ENCODE peak calls at places on chromosomes 2 and 18, in four cellular contexts. J is stomach, L is PC-3, O is cardiac muscle cell. W is an unnamed sample.

GRCh38 chr18:76474824-76475223 is 20.2 kb downstream of the ZNF516 start:
- DNase-seq in J (no peak), L (no peak), O (no peak), W (no peak)

GRCh38 chr2:143252138-143252907 is 123.1 kb downstream of the ARHGAP15 start:
- DNase-seq in J (no peak), L (peak), O (no peak), W (peak)

GRCh38 chr18:44036500-44036899 is 644.2 kb upstream of the SETBP1 start:
- DNase-seq in J (peak), L (no peak), O (peak), W (peak)

GRCh38 chr2:69994166-69994565 is 32.7 kb upstream of the ASPRV1 start:
- DNase-seq in J (peak), L (no peak), O (no peak), W (no peak)

GRCh38 chr18:61972389-61973264 is 79.8 kb upstream of the RNF152 start:
- DNase-seq in J (no peak), L (no peak), O (no peak), W (no peak)

GRCh38 chr18:76633504-76634259 is 138.6 kb upstream of the ZNF516 start:
- DNase-seq in J (no peak), L (no peak), O (no peak), W (no peak)

GRCh38 chr2:1101011-1101410 is 150.4 kb downstream of the SNTG2 start:
- DNase-seq in J (no peak), L (no peak), O (no peak), W (no peak)

GRCh38 chr2:62482558-62483352 is 23.2 kb downstream of the TMEM17 start:
- DNase-seq in J (no peak), L (no peak), O (no peak), W (peak)

GRCh38 chr2:42961385-42961800 is 169.0 kb upstream of the HAAO start:
- DNase-seq in J (no peak), L (no peak), O (peak), W (no peak)

GRCh38 chr2:18749912-18750526 is 160.7 kb upstream of the NT5C1B start:
- DNase-seq in J (peak), L (peak), O (peak), W (peak)

GRCh38 chr2:16652296-16653082 is 13.1 kb downstream of the CYRIA start:
- DNase-seq in J (no peak), L (no peak), O (peak), W (no peak)

GRCh38 chr2:80153151-80153550 is 151.4 kb downstream of the LRRTM1 start:
- DNase-seq in J (no peak), L (no peak), O (no peak), W (no peak)

GRCh38 chr2:57528499-57528898 is 518.1 kb upstream of the VRK2 start:
- DNase-seq in J (no peak), L (no peak), O (no peak), W (no peak)

GRCh38 chr2:170222298-170222697 is 44.4 kb downstream of the MYO3B start:
- DNase-seq in J (no peak), L (no peak), O (peak), W (no peak)

GRCh38 chr2:165462433-165462832 is 7.1 kb upstream of the CSRNP3 start:
- DNase-seq in J (no peak), L (no peak), O (no peak), W (no peak)

GRCh38 chr2:96970248-96970875 is 16.0 kb downstream of the FAM178B start:
- DNase-seq in J (peak), L (no peak), O (no peak), W (peak)

GRCh38 chr2:205763708-205764501 is 81.6 kb downstream of the NRP2 start:
- DNase-seq in J (peak), L (no peak), O (peak), W (peak)

GRCh38 chr2:41886757-41887156 is 161.1 kb upstream of the PKDCC start:
- DNase-seq in J (no peak), L (no peak), O (peak), W (no peak)

GRCh38 chr2:96507957-96508520 is 2.9 kb upstream of the NEURL3 start:
- DNase-seq in J (peak), L (peak), O (peak), W (peak)

GRCh38 chr18:68489018-68489792 is 225.7 kb downstream of the TMX3 start:
- DNase-seq in J (no peak), L (peak), O (no peak), W (peak)

GRCh38 chr2:3094318-3094717 is 283.3 kb downstream of the EIPR1 start:
- DNase-seq in J (no peak), L (no peak), O (no peak), W (no peak)

GRCh38 chr2:198390670-198391069 is 586.3 kb downstream of the PLCL1 start:
- DNase-seq in J (no peak), L (no peak), O (no peak), W (no peak)

GRCh38 chr18:38576349-38576748 is 1010.8 kb upstream of the CELF4 start:
- DNase-seq in J (no peak), L (no peak), O (no peak), W (no peak)

GRCh38 chr2:143847257-143847656 is 672.7 kb downstream of the ZEB2 start:
- DNase-seq in J (no peak), L (no peak), O (no peak), W (no peak)

DNA sequence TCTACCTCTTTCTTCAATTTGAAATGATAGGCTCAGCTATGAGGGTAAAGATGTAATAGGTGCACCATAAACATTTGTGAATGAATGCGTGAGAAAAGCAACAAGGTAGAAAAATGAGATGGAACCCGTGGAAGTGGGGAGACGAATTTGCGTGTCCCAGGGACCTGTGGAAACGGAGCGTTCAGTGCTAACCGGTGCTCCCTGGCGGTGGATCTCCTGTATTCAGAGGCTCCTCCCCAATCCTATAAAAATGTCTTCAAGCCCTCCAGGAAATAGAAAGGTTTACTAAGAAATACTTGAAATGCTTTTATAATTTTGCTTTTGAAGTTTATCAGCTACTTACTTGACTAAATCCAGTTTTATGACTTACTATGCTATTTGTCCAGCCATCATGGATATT is 62.8 kb upstream of the RBM44 start:
- DNase-seq in J (no peak), L (no peak), O (no peak), W (no peak)
- TF ChIP-seq CTCF in J (no peak), L (no peak), O (no peak), W (no peak)

GRCh38 chr2:31962757-31963361 is 47.9 kb downstream of the MEMO1 start:
- DNase-seq in J (no peak), L (peak), O (no peak), W (no peak)

GRCh38 chr2:31956299-31956698 is 54.5 kb downstream of the MEMO1 start:
- DNase-seq in J (no peak), L (no peak), O (no peak), W (no peak)

DNA sequence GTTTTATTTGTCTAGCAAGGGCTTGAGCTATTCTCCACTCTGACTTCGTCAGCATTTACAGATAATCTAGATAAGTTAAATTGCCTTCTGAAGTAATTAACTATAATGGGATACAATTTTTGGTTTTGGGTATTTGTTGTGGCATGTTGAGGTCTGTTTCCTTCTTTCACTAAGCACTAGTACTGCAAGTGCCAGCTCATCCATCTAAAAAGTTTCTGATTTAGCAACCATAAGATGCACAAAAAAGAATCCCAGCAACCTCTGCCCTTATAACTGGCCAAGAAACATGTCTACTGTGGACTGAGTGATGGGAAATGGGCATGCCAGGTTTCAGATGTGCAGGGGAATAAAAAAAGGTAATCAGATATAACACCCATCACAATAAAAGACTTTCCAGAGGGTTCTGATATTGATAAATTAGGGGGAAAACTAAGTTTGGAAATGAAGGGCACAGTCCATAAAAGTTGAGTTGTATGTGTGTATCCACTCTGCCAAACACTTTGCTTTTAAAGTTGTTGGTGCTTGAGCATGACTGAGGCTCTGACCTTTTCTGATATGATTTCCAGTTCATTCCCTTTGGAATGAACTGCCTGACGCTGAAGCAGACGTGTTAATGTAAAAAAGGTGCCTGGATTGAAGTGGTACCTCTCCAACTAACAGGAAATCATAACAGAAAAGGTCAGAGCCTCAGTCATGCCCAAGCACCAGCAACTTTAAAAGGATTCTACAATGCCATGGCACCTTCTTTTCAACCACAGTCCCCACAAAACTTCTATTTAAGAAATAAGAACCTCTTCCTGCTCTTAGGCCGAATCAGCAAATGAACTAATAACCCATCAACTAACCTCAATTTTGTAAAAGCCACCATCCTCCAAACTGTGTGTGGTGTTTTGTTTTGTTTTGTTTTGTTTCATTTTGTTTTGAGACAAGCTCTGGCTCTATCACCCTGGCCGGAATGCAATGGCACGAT is 52.8 kb downstream of the MEMO1 start:
- DNase-seq in J (no peak), L (no peak), O (no peak), W (peak)
- H3K4me3 ChIP-seq in J (no peak), L (no peak), O (no peak), W (no peak)

GRCh38 chr2:5368263-5368662 is 323.9 kb upstream of the SOX11 start:
- DNase-seq in J (no peak), L (no peak), O (no peak), W (no peak)

GRCh38 chr2:5367321-5367720 is 324.9 kb upstream of the SOX11 start:
- DNase-seq in J (no peak), L (no peak), O (no peak), W (no peak)

GRCh38 chr2:5364361-5364760 is 327.8 kb upstream of the SOX11 start:
- DNase-seq in J (no peak), L (peak), O (no peak), W (no peak)

GRCh38 chr2:5360081-5360480 is 332.1 kb upstream of the SOX11 start:
- DNase-seq in J (no peak), L (no peak), O (no peak), W (no peak)

DNA sequence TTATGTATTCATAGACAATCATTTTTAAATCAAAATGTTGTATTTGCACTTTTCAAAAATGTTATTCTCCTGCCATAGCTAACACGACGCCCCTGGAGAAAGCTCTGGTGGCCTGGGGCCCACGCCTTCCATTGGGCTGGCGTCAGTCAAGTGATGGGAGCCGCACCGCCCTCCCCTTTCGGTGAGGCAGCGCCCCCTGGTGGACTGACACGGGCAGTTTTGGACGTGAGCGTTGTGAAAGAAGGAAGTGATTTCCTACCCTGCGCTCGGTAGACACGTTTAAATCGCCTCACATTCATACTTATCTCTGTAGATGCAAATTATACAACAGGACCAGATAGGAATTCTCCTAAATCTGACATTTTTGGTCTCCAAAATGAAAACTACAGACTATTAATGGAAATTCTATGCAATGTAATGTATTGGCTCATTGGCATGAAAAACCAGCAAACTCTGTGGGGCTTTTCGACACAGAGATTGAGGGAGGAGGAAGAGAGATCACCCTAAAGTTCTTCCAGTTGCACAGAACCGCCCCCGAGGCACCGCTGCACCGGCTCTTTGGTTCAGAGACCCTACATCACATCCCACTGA is 326.2 kb upstream of the SOX11 start:
- DNase-seq in J (peak), L (peak), O (peak), W (peak)
- TF ChIP-seq CTCF in J (peak), L (peak), O (peak), W (peak)

DNA sequence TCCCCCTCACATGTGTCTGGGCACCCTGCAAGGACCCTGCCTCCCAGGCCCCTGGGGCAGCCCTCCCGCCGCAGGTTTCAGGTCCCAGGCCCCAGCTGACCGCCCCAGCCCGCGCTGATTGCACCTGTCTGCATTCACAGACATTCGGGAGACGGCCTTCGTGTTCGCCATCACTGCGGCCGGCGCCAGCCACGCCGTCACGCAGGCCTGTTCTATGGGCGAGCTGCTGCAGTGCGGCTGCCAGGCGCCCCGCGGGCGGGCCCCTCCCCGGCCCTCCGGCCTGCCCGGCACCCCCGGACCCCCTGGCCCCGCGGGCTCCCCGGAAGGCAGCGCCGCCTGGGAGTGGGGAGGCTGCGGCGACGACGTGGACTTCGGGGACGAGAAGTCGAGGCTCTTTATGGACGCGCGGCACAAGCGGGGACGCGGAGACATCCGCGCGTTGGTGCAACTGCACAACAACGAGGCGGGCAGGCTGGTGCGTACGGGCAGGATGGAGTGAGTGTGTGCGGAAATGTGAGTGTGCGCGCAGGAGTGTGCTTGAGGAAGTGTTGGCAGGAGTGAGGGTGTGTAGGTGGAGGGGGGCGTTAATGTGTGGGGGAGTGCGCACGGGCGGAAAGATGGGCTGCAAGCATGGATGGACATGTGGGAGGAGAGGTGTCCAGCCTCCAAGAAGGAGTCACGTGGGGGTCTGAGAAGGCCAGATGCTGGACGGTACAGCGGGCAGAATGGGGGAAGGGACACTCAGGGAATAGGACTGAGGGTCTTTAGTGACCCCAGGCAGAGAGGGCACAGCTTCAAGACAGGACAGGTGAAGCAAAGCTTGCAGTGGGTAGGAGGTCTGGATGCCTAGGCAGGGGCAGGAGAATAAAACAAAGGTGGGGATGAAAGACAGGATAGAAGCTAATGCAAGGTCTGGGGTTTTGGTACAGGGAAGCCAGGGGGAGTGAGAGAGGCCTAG is 9.0 kb upstream of the WNT10A start:
- DNase-seq in J (no peak), L (no peak), O (no peak), W (no peak)
- H3K4me3 ChIP-seq in J (peak), L (no peak), O (peak), W (no peak)

DNA sequence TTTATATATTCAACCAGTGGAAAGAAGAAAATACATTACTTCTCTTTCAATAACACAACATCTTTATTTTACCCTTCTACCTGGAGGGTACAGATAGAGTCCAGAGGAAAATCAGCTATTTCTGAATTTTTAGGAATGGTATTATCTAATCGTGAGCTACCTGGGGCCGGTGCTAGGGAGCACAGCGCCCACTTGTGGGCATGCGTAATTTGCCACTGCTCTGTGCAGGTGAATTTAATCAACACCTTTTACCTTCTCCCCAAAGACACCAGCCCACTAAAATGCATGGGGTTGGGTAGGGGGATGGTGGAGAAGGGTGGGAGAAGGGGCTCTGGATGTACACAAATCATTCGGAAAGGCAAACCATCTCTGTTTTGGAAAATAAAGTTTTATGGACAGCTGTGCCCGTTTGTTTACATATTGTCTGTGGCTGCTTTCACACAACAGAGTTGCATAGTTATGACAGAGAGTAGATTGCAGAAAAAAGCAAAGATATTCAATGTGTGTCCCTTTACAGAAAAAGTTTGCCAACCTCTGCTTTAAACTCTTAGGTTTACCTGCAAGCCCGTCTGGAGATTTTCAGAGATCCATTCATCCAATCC is 51.5 kb upstream of the DCC start:
- DNase-seq in J (peak), L (peak), O (peak), W (peak)
- TF ChIP-seq CTCF in J (peak), L (peak), O (peak), W (peak)